ENCODE peak calls at places on chromosomes 3 and 15, in four cellular contexts. A is endothelial cell of umbilical vein, O is IMR-90, I is K562. D is an unnamed sample.

GRCh38 chr15:35290301-35290721 is 205.2 kb upstream of the NANOGP8 start:
- DNase-seq in A (no peak), O (no peak), I (no peak), D (no peak)

GRCh38 chr15:68407886-68408500 is 24.0 kb downstream of the ITGA11 start:
- DNase-seq in A (no peak), O (no peak), I (no peak), D (no peak)

GRCh38 chr3:189041482-189042090 is 130.2 kb upstream of the TPRG1 start:
- DNase-seq in A (peak; percentile 67), O (peak; percentile 45), I (peak; percentile 1), D (peak; percentile 1)

GRCh38 chr3:63933459-63933858 is 21.3 kb upstream of the SCAANT1 start:
- DNase-seq in A (no peak), O (no peak), I (no peak), D (no peak)

GRCh38 chr3:193641376-193641775 is 48.4 kb downstream of the OPA1 start:
- DNase-seq in A (no peak), O (no peak), I (no peak), D (no peak)

GRCh38 chr15:85620321-85621044 is 174.2 kb downstream of the KLHL25 start:
- DNase-seq in A (peak; percentile 54), O (peak; percentile 73), I (no peak), D (no peak)

GRCh38 chr15:30991301-30992072 is at the start of gene MTMR10:
- DNase-seq in A (peak; percentile 78), O (peak; percentile 73), I (peak; percentile 78), D (no peak)

GRCh38 chr3:187281191-187281714 is 10.3 kb downstream of the MASP1 start:
- DNase-seq in A (no peak), O (peak; percentile 98), I (no peak), D (no peak)

GRCh38 chr3:168096210-168096795 is 579 bp upstream of the GOLIM4 start:
- DNase-seq in A (peak; percentile 92), O (peak; percentile 93), I (peak; percentile 85), D (peak; percentile 46)

GRCh38 chr3:54122046-54122801 is at the start of gene CACNA2D3:
- DNase-seq in A (no peak), O (no peak), I (no peak), D (no peak)

GRCh38 chr3:23830869-23831484 is 25.2 kb downstream of the UBE2E1 start:
- DNase-seq in A (no peak), O (no peak), I (no peak), D (no peak)

GRCh38 chr3:128487813-128488635 is 5.0 kb downstream of the GATA2 start:
- DNase-seq in A (peak; percentile 94), O (peak; percentile 87), I (peak; percentile 95), D (no peak)

GRCh38 chr15:63059573-63060216 is 17.1 kb downstream of the TPM1 start:
- DNase-seq in A (no peak), O (no peak), I (no peak), D (no peak)

GRCh38 chr15:63060699-63061098 is 18.2 kb downstream of the TPM1 start:
- DNase-seq in A (no peak), O (no peak), I (no peak), D (no peak)

GRCh38 chr15:63063877-63064409 is 21.4 kb downstream of the TPM1 start:
- DNase-seq in A (no peak), O (no peak), I (no peak), D (no peak)

GRCh38 chr15:63063164-63063756 is 20.7 kb downstream of the TPM1 start:
- DNase-seq in A (peak; percentile 62), O (no peak), I (peak; percentile 68), D (no peak)

DNA sequence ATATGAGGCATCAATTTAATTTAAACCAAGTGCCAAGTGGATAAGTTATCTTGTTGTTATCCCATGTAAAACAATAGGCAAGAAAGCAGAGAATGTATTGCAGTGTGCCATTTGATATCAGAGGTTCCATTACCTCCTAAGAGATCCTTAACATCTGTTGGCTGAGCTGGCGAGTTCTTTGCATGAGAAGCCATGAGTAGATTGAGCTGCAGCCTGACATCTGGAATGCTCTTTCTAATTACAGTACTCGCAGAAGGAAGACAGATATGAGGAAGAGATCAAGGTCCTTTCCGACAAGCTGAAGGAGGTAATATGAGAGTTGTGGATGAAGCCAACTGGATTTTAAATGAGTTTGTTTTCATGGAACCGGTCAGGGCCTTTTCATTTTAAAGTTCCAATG is 19.4 kb downstream of the TPM1 start:
- DNase-seq in A (no peak), O (peak; percentile 65), I (no peak), D (no peak)
- H3K4me1 ChIP-seq in A (peaks cover 3% of the 10 kb centered on the region), O (peaks cover 28% of the 10 kb centered on the region), I (peaks cover 29% of the 10 kb centered on the region), D (no peaks in the 10 kb centered on the region)

DNA sequence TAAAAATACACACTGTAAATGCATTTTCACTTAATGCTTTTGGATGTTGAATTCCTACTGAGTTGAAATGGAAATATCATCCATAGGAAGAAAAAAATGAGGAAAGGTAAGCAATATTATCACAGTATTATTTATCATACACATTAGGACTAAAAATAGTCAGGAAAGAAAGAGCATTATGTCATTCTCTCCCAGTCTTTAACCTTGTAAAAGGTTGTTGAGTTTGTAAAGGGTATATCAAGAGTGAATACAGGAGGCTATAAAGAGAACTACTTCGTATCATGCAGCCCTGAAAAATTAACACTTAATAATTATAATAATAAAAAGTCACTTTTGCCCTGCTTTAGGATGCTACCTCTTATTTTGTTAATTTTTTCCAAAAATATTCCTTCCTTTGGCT is 395.8 kb downstream of the FOXP1 start:
- DNase-seq in A (no peak), O (no peak), I (no peak), D (no peak)
- H3K9me1 ChIP-seq in A (no peaks in the 10 kb centered on the region), O (no peaks in the 10 kb centered on the region), I (no peaks in the 10 kb centered on the region), D (no peaks in the 10 kb centered on the region)

GRCh38 chr3:29143151-29143550 is 137.7 kb upstream of the RBMS3 start:
- DNase-seq in A (peak; percentile 38), O (no peak), I (no peak), D (no peak)

GRCh38 chr3:29141912-29142262 is 139.0 kb upstream of the RBMS3 start:
- DNase-seq in A (no peak), O (no peak), I (no peak), D (no peak)

GRCh38 chr3:29144807-29145206 is 136.1 kb upstream of the RBMS3 start:
- DNase-seq in A (peak; percentile 58), O (peak; percentile 65), I (no peak), D (no peak)

GRCh38 chr3:29145370-29145769 is 135.5 kb upstream of the RBMS3 start:
- DNase-seq in A (no peak), O (no peak), I (no peak), D (no peak)

DNA sequence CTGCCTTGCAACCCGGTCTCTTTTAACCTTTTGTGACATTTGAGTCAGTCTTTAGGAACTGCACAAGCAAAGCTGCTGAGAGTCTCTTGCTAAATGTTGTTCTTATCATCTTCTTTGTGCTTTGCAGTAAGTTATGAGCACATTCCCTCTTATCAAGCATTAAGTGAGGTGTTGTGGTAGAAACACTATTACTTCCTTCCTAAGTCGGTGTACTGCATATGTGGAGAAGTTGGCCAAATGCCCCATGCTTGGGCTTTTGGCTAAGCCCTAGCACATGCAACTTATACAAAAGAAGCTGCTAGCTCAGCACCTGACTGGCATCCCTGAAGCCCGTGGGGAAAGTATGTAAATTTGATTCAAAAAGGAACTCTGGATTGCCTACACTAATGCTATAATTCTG is 136.5 kb upstream of the RBMS3 start:
- DNase-seq in A (peak; percentile 85), O (no peak), I (no peak), D (no peak)
- H3K4me2 ChIP-seq in A (no peak overlapping the region), O (no peak overlapping the region), I (no peak overlapping the region), D (no peak overlapping the region)

GRCh38 chr15:63044077-63044644 is 1.6 kb downstream of the TPM1 start:
- DNase-seq in A (no peak), O (no peak), I (no peak), D (no peak)

GRCh38 chr15:63044645-63045437 is 2.3 kb downstream of the TPM1 start:
- DNase-seq in A (peak; percentile 43), O (peak; percentile 68), I (no peak), D (no peak)

GRCh38 chr15:63042879-63043340 is 363 bp downstream of the TPM1 start:
- DNase-seq in A (peak; percentile 47), O (no peak), I (no peak), D (no peak)

GRCh38 chr15:63041982-63042878 is at the start of gene TPM1:
- DNase-seq in A (peak; percentile 91), O (peak; percentile 93), I (no peak), D (no peak)

DNA sequence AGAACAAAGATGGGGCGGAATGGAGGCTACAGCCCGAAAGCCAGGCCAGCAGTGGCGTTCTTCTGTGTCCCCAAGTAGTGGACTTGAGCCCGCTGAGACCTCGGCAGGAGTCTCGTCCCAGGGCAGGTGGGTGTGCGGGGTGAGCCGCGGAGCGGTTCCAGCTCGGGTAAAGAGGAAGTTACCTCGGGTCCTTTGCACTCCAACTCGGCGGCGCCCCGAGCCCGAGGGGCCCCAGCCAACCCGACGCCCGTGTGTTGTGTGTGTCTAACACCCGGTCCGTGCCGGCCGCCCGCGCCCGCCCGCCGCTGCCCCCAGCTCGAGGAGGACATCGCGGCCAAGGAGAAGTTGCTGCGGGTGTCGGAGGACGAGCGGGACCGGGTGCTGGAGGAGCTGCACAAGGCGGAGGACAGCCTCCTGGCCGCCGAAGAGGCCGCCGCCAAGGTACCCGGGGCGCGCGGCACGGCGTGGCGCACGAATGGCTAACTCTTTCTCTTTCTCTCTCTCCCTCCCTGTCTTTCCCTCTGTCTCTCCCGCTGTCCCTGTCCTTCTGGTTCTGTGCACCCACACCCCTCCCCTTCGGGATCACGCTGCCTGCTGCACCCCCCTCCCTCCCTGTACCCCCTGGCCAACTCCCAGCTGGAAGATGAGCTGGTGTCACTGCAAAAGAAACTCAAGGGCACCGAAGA is 987 bp downstream of the TPM1 start:
- DNase-seq in A (peak; percentile 48), O (no peak), I (no peak), D (no peak)
- H3K4me1 ChIP-seq in A (peaks cover 38% of the 10 kb centered on the region), O (peaks cover 14% of the 10 kb centered on the region), I (peaks cover 7% of the 10 kb centered on the region), D (peaks cover 70% of the 10 kb centered on the region)

DNA sequence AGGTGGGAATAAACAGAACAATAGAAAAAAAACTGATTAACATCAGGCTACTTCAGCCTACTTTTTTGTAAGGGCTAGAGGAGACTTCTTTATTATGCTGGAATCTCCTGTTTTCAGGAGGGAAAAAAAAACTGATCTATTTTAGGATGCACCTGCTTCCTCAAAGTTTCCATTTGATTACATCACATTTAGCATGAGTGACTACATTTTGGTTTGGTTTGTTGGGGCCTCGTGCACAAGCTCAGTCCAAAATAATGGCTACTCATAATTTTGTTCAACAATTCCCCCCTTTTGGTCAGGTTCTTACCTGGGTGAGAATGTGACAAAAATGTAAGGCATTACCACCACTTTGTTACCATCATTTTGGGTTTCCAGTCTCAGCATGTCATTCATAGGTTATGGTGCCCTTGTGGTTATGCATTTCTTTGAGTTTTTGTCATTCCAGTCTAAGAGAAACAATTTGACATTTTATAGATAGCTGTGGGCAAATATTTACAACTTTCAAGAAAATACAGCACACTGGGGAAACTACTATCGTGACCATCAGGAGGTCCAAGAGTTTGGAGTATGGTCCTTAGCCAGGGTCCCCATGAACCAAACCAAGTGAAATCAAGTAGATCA is 93.6 kb upstream of the ATP11B start:
- DNase-seq in A (no peak), O (no peak), I (no peak), D (no peak)
- H3K9me1 ChIP-seq in A (no peaks in the 10 kb centered on the region), O (no peaks in the 10 kb centered on the region), I (no peaks in the 10 kb centered on the region), D (no peaks in the 10 kb centered on the region)

GRCh38 chr3:165082632-165083031 is 4.3 kb upstream of the SI start:
- DNase-seq in A (no peak), O (no peak), I (no peak), D (no peak)
- H3K4me2 ChIP-seq in A (no peak overlapping the region), O (no peak overlapping the region), I (no peak overlapping the region), D (no peak overlapping the region)

DNA sequence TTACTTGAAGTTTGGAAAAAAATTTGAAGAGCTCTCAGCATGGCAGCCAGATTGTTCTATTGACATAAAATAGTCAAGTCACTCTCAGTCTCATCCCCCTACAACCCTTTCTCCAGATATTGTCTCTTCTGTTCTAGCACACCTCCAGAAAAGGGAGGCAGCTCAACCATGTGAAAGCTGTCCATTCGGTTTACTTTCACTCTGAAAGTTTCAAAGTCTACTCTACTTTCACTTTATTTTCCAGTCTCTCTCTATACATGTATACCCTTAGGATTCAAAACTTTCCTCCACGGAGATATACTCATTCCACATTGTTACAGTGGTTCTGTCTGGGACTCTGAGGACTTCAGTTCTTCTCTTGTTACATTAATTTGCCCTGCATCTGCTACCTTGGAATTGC is 111.0 kb upstream of the STAC start:
- DNase-seq in A (no peak), O (no peak), I (no peak), D (no peak)
- H3K4me1 ChIP-seq in A (no peaks in the 10 kb centered on the region), O (no peaks in the 10 kb centered on the region), I (no peaks in the 10 kb centered on the region), D (no peaks in the 10 kb centered on the region)

D was measured in keratinocyte.